ENCODE peak calls at places on chromosomes 6 and 20, in ten cellular contexts. X, C, D, H, E, P, I, Z, R and L are unnamed samples. For H3K27me3, the result is how much of the 10 kb centered on the place peaks cover.

GRCh38 chr20:50583422-50584150 is 73.4 kb downstream of the PTPN1 start:
- DNase-seq in X (no peak), C (no peak), D (no peak), H (no peak), E (no peak), P (no peak), I (no peak), Z (no peak), R (no peak), L (no peak)

GRCh38 chr6:31534521-31535040 is 5.8 kb downstream of the MCCD1 start:
- DNase-seq in X (no peak), C (no peak), D (no peak), H (no peak), E (no peak), P (no peak), I (no peak), Z (no peak), R (no peak), L (no peak)

GRCh38 chr20:45467861-45468260 is 1.7 kb upstream of the WFDC2 start:
- DNase-seq in X (no peak), C (no peak), D (no peak), H (no peak), E (peak), P (no peak), I (peak), Z (peak), R (no peak), L (no peak)

GRCh38 chr20:35006009-35006408 is 50.3 kb downstream of the MYH7B start:
- DNase-seq in X (peak), C (peak), D (no peak), H (no peak), E (peak), P (no peak), I (no peak), Z (no peak), R (peak), L (no peak)

GRCh38 chr6:101747711-101748110 is 354.2 kb downstream of the GRIK2 start:
- DNase-seq in X (no peak), C (no peak), D (no peak), H (no peak), E (no peak), P (peak), I (peak), Z (no peak), R (no peak), L (no peak)

GRCh38 chr20:38159539-38159938 is 5.5 kb downstream of the TGM2 start:
- DNase-seq in X (no peak), C (no peak), D (no peak), H (no peak), E (no peak), P (no peak), I (no peak), Z (no peak), R (no peak), L (no peak)

GRCh38 chr6:34630040-34630439 is 66.5 kb downstream of the ILRUN start:
- DNase-seq in X (no peak), C (no peak), D (peak), H (peak), E (no peak), P (no peak), I (no peak), Z (no peak), R (no peak), L (no peak)

GRCh38 chr6:102023977-102024657 is 630.6 kb downstream of the GRIK2 start:
- DNase-seq in X (no peak), C (no peak), D (no peak), H (no peak), E (no peak), P (no peak), I (no peak), Z (no peak), R (no peak), L (no peak)

GRCh38 chr6:31758281-31758680 is 4.2 kb upstream of the SAPCD1 start:
- DNase-seq in X (no peak), C (no peak), D (no peak), H (no peak), E (no peak), P (no peak), I (no peak), Z (no peak), R (no peak), L (no peak)

GRCh38 chr20:43459022-43459942 is 1.6 kb downstream of the SRSF6 start:
- DNase-seq in X (peak), C (peak), D (no peak), H (peak), E (no peak), P (no peak), I (no peak), Z (no peak), R (no peak), L (no peak)

GRCh38 chr6:107716688-107717089 is 107.4 kb downstream of the SCML4 start:
- DNase-seq in X (no peak), C (no peak), D (peak), H (peak), E (no peak), P (no peak), I (no peak), Z (no peak), R (no peak), L (no peak)

GRCh38 chr6:147834377-147834776 is 325.9 kb downstream of the SAMD5 start:
- DNase-seq in X (no peak), C (no peak), D (no peak), H (no peak), E (no peak), P (no peak), I (no peak), Z (no peak), R (no peak), L (no peak)

GRCh38 chr6:114437229-114437628 is 94.4 kb upstream of the HS3ST5 start:
- DNase-seq in X (no peak), C (no peak), D (no peak), H (no peak), E (no peak), P (no peak), I (no peak), Z (no peak), R (no peak), L (no peak)

GRCh38 chr6:157045831-157046454 is 268.8 kb downstream of the ARID1B start:
- DNase-seq in X (no peak), C (no peak), D (peak), H (peak), E (no peak), P (no peak), I (no peak), Z (no peak), R (no peak), L (no peak)

GRCh38 chr6:20013485-20013884 is 176.3 kb downstream of the ID4 start:
- DNase-seq in X (no peak), C (no peak), D (no peak), H (no peak), E (no peak), P (no peak), I (no peak), Z (no peak), R (no peak), L (no peak)

GRCh38 chr20:53751394-53752368 is 158.0 kb upstream of the ZNF217 start:
- DNase-seq in X (no peak), C (no peak), D (no peak), H (no peak), E (no peak), P (no peak), I (peak), Z (peak), R (no peak), L (no peak)

GRCh38 chr20:53785320-53785719 is 191.7 kb upstream of the ZNF217 start:
- DNase-seq in X (no peak), C (no peak), D (no peak), H (no peak), E (no peak), P (no peak), I (no peak), Z (no peak), R (peak), L (no peak)

GRCh38 chr6:129490551-129491245 is 219.3 kb downstream of the ARHGAP18 start:
- DNase-seq in X (peak), C (no peak), D (peak), H (peak), E (no peak), P (peak), I (no peak), Z (no peak), R (no peak), L (no peak)

GRCh38 chr20:57851786-57852185 is 142.0 kb upstream of the PMEPA1 start:
- DNase-seq in X (no peak), C (no peak), D (no peak), H (no peak), E (no peak), P (no peak), I (no peak), Z (no peak), R (no peak), L (no peak)

GRCh38 chr20:55135923-55136322 is 660.5 kb downstream of the DOK5 start:
- DNase-seq in X (no peak), C (no peak), D (no peak), H (no peak), E (no peak), P (no peak), I (no peak), Z (no peak), R (no peak), L (no peak)

GRCh38 chr20:46174469-46175126 is 56.5 kb downstream of the CD40 start:
- DNase-seq in X (peak), C (peak), D (peak), H (peak), E (peak), P (peak), I (peak), Z (peak), R (peak), L (peak)

GRCh38 chr20:63819224-63819917 is 11.7 kb downstream of the ZBTB46 start:
- DNase-seq in X (peak), C (no peak), D (no peak), H (peak), E (no peak), P (no peak), I (no peak), Z (no peak), R (peak), L (no peak)

GRCh38 chr20:49344975-49345374 is 67.1 kb upstream of the ZNFX1 start:
- DNase-seq in X (peak), C (no peak), D (no peak), H (peak), E (no peak), P (peak), I (no peak), Z (no peak), R (peak), L (peak)

GRCh38 chr6:137811121-137811911 is 55.7 kb upstream of the TNFAIP3 start:
- DNase-seq in X (peak), C (peak), D (peak), H (peak), E (no peak), P (peak), I (peak), Z (peak), R (peak), L (peak)

GRCh38 chr6:149899926-149900619 is 2.2 kb upstream of the RAET1E start:
- DNase-seq in X (no peak), C (no peak), D (no peak), H (no peak), E (no peak), P (no peak), I (no peak), Z (no peak), R (no peak), L (no peak)

GRCh38 chr6:100886078-100886477 is 4.9 kb upstream of the ASCC3 start:
- DNase-seq in X (no peak), C (no peak), D (no peak), H (peak), E (no peak), P (no peak), I (no peak), Z (no peak), R (no peak), L (no peak)

GRCh38 chr6:7776509-7776908 is 50.6 kb downstream of the BMP6 start:
- DNase-seq in X (no peak), C (no peak), D (no peak), H (no peak), E (no peak), P (no peak), I (no peak), Z (no peak), R (no peak), L (no peak)

GRCh38 chr6:166798652-166799051 is 157.7 kb downstream of the RNASET2 start:
- DNase-seq in X (no peak), C (no peak), D (no peak), H (no peak), E (no peak), P (no peak), I (no peak), Z (peak), R (no peak), L (no peak)

GRCh38 chr6:121086876-121087275 is 247.4 kb downstream of the TBC1D32 start:
- DNase-seq in X (no peak), C (no peak), D (no peak), H (no peak), E (no peak), P (no peak), I (no peak), Z (no peak), R (no peak), L (no peak)

GRCh38 chr20:41408986-41409385 is 42.4 kb upstream of the EMILIN3 start:
- DNase-seq in X (no peak), C (no peak), D (no peak), H (no peak), E (no peak), P (peak), I (no peak), Z (no peak), R (no peak), L (no peak)

GRCh38 chr20:50199703-50200102 is 9.1 kb downstream of the CEBPB start:
- DNase-seq in X (no peak), C (no peak), D (no peak), H (no peak), E (no peak), P (no peak), I (no peak), Z (no peak), R (no peak), L (no peak)

DNA sequence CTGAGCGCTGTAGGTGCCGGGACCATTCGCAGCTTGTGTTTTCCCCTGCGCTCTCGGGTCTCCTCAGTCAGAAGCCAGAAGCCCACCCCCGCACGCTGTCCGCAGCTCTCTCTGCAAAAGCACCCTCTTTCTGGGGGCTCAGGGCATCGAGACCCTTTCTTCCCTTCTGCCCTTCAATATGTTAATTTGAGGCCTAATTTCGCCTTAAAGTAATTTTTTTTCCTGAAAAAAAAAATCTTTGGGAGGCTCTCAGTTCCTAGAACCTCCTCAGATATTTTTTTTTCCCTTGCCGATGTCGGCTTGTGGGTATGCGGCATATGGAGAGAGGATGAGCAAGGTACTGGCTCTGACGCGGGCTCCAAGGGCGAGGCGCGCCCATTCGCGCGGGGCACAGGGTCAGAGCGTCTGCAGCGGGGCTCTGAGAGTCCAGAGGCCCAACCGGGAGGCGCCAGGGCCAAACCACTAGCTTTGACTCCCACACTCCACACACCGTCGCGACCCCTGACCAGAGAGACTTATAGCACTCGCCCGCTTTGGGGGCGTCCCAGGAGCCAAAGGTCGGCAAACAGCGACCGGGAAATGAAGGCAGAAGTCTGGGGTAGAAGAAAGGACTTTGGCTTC is 893 bp downstream of the PRDM13 start:
- DNase-seq in X (no peak), C (no peak), D (no peak), H (no peak), E (no peak), P (no peak), I (no peak), Z (no peak), R (no peak), L (no peak)
- H3K27me3 ChIP-seq in X (half or more), C (half or more), D (under half), H (half or more), E (under half), P (half or more), I (half or more), Z (half or more), R (half or more), L (under half)

DNA sequence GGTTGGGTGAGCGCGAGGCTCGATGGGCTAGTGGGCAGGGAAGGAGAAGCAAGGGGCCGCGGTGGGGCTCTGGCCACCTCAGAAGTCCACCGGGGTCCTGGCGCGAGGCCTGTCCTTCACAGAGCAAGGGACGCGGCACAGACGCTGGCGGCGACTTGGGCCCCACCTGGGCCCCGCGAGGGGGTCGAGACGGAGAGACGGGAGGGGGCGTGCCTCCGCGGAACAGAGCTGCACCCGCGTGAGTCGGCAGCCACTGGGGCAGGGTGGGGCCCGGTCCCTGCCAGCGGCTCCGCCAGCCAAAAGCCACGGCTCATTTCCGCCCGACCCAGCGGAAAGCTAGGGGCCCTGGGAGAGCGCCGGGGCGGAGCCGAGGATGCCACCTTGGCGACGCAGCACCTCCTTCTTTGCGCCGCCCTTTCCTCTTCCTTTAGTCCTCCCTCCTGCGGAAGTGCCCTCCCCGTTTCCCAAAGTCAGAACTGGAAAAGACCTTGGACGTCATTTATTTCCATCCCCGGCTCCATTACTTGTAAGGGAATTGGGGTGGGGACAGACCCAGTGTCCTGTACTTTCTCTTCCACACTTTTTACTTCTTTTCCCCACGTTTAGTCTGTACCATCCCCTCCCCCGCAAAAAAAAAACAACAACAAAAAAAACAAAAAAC is at the start of gene CUL7:
- DNase-seq in X (peak), C (peak), D (peak), H (peak), E (peak), P (peak), I (peak), Z (peak), R (peak), L (peak)
- TF ChIP-seq POLR2A in X (peak), C (peak), D (peak), H (peak), E (peak), P (peak), I (no peak), Z (peak), R (peak), L (peak)

GRCh38 chr20:61526907-61527306 is 274.8 kb downstream of the CDH4 start:
- DNase-seq in X (no peak), C (no peak), D (no peak), H (no peak), E (no peak), P (no peak), I (no peak), Z (no peak), R (no peak), L (no peak)

GRCh38 chr20:61528591-61528990 is 276.5 kb downstream of the CDH4 start:
- DNase-seq in X (no peak), C (no peak), D (no peak), H (no peak), E (no peak), P (no peak), I (no peak), Z (no peak), R (no peak), L (no peak)

GRCh38 chr20:61525781-61526431 is 273.8 kb downstream of the CDH4 start:
- DNase-seq in X (no peak), C (no peak), D (no peak), H (peak), E (no peak), P (no peak), I (no peak), Z (no peak), R (no peak), L (no peak)

GRCh38 chr20:61529354-61529753 is 277.3 kb downstream of the CDH4 start:
- DNase-seq in X (no peak), C (no peak), D (no peak), H (no peak), E (no peak), P (no peak), I (no peak), Z (no peak), R (no peak), L (no peak)

GRCh38 chr20:61527626-61528025 is 275.6 kb downstream of the CDH4 start:
- DNase-seq in X (no peak), C (no peak), D (no peak), H (no peak), E (no peak), P (no peak), I (no peak), Z (no peak), R (no peak), L (no peak)
- H3K27me3 ChIP-seq in X (under half), C (under half), D (under half), H (under half), E (under half), P (under half), I (under half), Z (under half), R (under half), L (under half)

DNA sequence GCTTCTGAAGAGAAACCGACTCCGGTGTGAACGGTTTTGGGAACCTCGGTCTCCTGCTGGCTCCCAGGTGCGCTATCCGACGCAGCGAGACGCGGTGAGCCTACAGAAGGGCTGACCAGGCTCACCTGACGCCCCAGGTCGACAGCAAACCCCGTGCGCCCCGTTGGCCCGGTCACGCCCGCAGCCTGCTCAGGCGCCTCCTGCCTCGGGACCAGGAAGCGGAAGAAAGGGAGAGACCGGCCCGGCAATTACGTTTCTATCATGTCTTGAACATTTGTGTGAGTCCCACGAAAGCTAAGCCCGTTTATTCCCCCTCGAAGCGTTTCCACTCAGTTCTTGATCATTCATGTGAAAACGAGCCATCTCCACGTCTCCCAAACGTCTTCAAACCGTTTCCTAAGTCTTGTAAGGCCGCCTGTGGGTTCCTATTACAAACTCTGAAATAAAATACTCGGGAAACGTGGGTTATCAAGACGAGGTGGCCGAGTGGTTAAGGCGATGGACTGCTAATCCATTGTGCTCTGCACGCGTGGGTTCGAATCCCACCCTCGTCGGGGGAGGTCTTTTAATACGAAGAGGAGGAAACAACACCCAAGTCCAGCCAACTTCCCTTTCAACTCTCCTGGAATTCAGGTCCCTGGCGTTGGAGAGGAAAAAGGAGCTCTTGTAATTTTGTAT is 150.5 kb upstream of the PRSS16 start:
- DNase-seq in X (no peak), C (no peak), D (peak), H (peak), E (peak), P (no peak), I (peak), Z (peak), R (no peak), L (peak)
- TF ChIP-seq POLR2A in X (no peak), C (no peak), D (no peak), H (no peak), E (no peak), P (no peak), I (no peak), Z (no peak), R (no peak), L (no peak)